ENCODE peak calls at places on chromosomes 6 and 20, in six cellular contexts. One of them, this sample, is unnamed.

GRCh38 chr6:8182857-8183256 is 80.5 kb upstream of the EEF1E1 start:
- DNase-seq in PC-3: no peak
- DNase-seq in thoracic aorta: no peak
- DNase-seq in left lung: peak
- DNase-seq in CD8-positive, alpha-beta memory T cell: no peak
- DNase-seq in dorsolateral prefrontal cortex: no peak
- DNase-seq in this sample: no peak

GRCh38 chr20:6122873-6123649 is at the start of gene FERMT1:
- DNase-seq in left lung: peak
- DNase-seq in PC-3: peak
- DNase-seq in CD8-positive, alpha-beta memory T cell: no peak
- DNase-seq in dorsolateral prefrontal cortex: peak
- DNase-seq in thoracic aorta: no peak
- DNase-seq in this sample: peak

GRCh38 chr20:43844778-43845614 is 69.7 kb upstream of the TOX2 start:
- DNase-seq in PC-3: peak
- DNase-seq in left lung: no peak
- DNase-seq in dorsolateral prefrontal cortex: no peak
- DNase-seq in CD8-positive, alpha-beta memory T cell: no peak
- DNase-seq in thoracic aorta: no peak
- DNase-seq in this sample: no peak

GRCh38 chr6:105608711-105609374 is 206.0 kb upstream of the PREP start:
- DNase-seq in dorsolateral prefrontal cortex: no peak
- DNase-seq in CD8-positive, alpha-beta memory T cell: no peak
- DNase-seq in left lung: peak
- DNase-seq in thoracic aorta: no peak
- DNase-seq in PC-3: peak
- DNase-seq in this sample: no peak

GRCh38 chr6:112562348-112563220 is 215.5 kb downstream of the RFPL4B start:
- DNase-seq in dorsolateral prefrontal cortex: no peak
- DNase-seq in CD8-positive, alpha-beta memory T cell: no peak
- DNase-seq in thoracic aorta: no peak
- DNase-seq in PC-3: no peak
- DNase-seq in left lung: no peak
- DNase-seq in this sample: peak

GRCh38 chr20:54608978-54609377 is 133.6 kb downstream of the DOK5 start:
- DNase-seq in CD8-positive, alpha-beta memory T cell: no peak
- DNase-seq in left lung: no peak
- DNase-seq in dorsolateral prefrontal cortex: no peak
- DNase-seq in PC-3: no peak
- DNase-seq in thoracic aorta: no peak
- DNase-seq in this sample: no peak

GRCh38 chr6:33882154-33882553 is 78.4 kb upstream of the MLN start:
- DNase-seq in thoracic aorta: no peak
- DNase-seq in dorsolateral prefrontal cortex: no peak
- DNase-seq in CD8-positive, alpha-beta memory T cell: no peak
- DNase-seq in left lung: peak
- DNase-seq in PC-3: no peak
- DNase-seq in this sample: no peak

GRCh38 chr20:32527447-32528055 is 57.6 kb downstream of the NOL4L start:
- DNase-seq in dorsolateral prefrontal cortex: no peak
- DNase-seq in CD8-positive, alpha-beta memory T cell: peak
- DNase-seq in PC-3: no peak
- DNase-seq in left lung: peak
- DNase-seq in thoracic aorta: no peak
- DNase-seq in this sample: no peak

GRCh38 chr6:151236668-151237401 is 2.9 kb upstream of the AKAP12 start:
- DNase-seq in PC-3: no peak
- DNase-seq in thoracic aorta: no peak
- DNase-seq in CD8-positive, alpha-beta memory T cell: no peak
- DNase-seq in left lung: no peak
- DNase-seq in dorsolateral prefrontal cortex: no peak
- DNase-seq in this sample: no peak

GRCh38 chr6:27892596-27893058 is 19.6 kb downstream of the OR2B2 start:
- DNase-seq in dorsolateral prefrontal cortex: no peak
- DNase-seq in left lung: no peak
- DNase-seq in PC-3: peak
- DNase-seq in CD8-positive, alpha-beta memory T cell: no peak
- DNase-seq in thoracic aorta: no peak
- DNase-seq in this sample: no peak

GRCh38 chr20:58550661-58551060 is 35.5 kb upstream of the APCDD1L start:
- DNase-seq in thoracic aorta: no peak
- DNase-seq in PC-3: no peak
- DNase-seq in dorsolateral prefrontal cortex: no peak
- DNase-seq in left lung: no peak
- DNase-seq in CD8-positive, alpha-beta memory T cell: no peak
- DNase-seq in this sample: no peak

GRCh38 chr6:130215526-130215925 is 7.2 kb downstream of the SAMD3 start:
- DNase-seq in left lung: no peak
- DNase-seq in dorsolateral prefrontal cortex: no peak
- DNase-seq in thoracic aorta: no peak
- DNase-seq in CD8-positive, alpha-beta memory T cell: peak
- DNase-seq in PC-3: no peak
- DNase-seq in this sample: no peak

GRCh38 chr20:49291200-49291599 is 13.3 kb upstream of the ZNFX1 start:
- DNase-seq in CD8-positive, alpha-beta memory T cell: no peak
- DNase-seq in left lung: no peak
- DNase-seq in thoracic aorta: no peak
- DNase-seq in dorsolateral prefrontal cortex: no peak
- DNase-seq in PC-3: no peak
- DNase-seq in this sample: no peak

GRCh38 chr20:8414611-8415274 is 282.7 kb downstream of the PLCB1 start:
- DNase-seq in thoracic aorta: no peak
- DNase-seq in dorsolateral prefrontal cortex: no peak
- DNase-seq in left lung: no peak
- DNase-seq in CD8-positive, alpha-beta memory T cell: no peak
- DNase-seq in PC-3: peak
- DNase-seq in this sample: no peak

GRCh38 chr6:143620461-143620860 is 57.3 kb upstream of the PHACTR2 start:
- DNase-seq in thoracic aorta: no peak
- DNase-seq in CD8-positive, alpha-beta memory T cell: no peak
- DNase-seq in left lung: no peak
- DNase-seq in PC-3: peak
- DNase-seq in dorsolateral prefrontal cortex: no peak
- DNase-seq in this sample: no peak

GRCh38 chr6:44179072-44179536 is 20.5 kb downstream of the CAPN11 start:
- DNase-seq in left lung: no peak
- DNase-seq in dorsolateral prefrontal cortex: no peak
- DNase-seq in thoracic aorta: no peak
- DNase-seq in PC-3: peak
- DNase-seq in CD8-positive, alpha-beta memory T cell: no peak
- DNase-seq in this sample: no peak

GRCh38 chr6:124223596-124223995 is 419.9 kb downstream of the NKAIN2 start:
- DNase-seq in thoracic aorta: no peak
- DNase-seq in CD8-positive, alpha-beta memory T cell: no peak
- DNase-seq in dorsolateral prefrontal cortex: no peak
- DNase-seq in left lung: no peak
- DNase-seq in PC-3: no peak
- DNase-seq in this sample: no peak

GRCh38 chr6:21299216-21299615 is 294.3 kb upstream of the SOX4 start:
- DNase-seq in left lung: no peak
- DNase-seq in thoracic aorta: no peak
- DNase-seq in PC-3: no peak
- DNase-seq in dorsolateral prefrontal cortex: no peak
- DNase-seq in CD8-positive, alpha-beta memory T cell: no peak
- DNase-seq in this sample: no peak

GRCh38 chr6:31004285-31004684 is 6.0 kb upstream of the MUC22 start:
- DNase-seq in dorsolateral prefrontal cortex: no peak
- DNase-seq in CD8-positive, alpha-beta memory T cell: no peak
- DNase-seq in thoracic aorta: no peak
- DNase-seq in PC-3: peak
- DNase-seq in left lung: no peak
- DNase-seq in this sample: no peak

GRCh38 chr20:46951840-46952497 is 57.3 kb downstream of the EYA2 start:
- DNase-seq in left lung: no peak
- DNase-seq in thoracic aorta: no peak
- DNase-seq in PC-3: peak
- DNase-seq in CD8-positive, alpha-beta memory T cell: no peak
- DNase-seq in dorsolateral prefrontal cortex: no peak
- DNase-seq in this sample: no peak

GRCh38 chr20:46955601-46956556 is 61.2 kb downstream of the EYA2 start:
- DNase-seq in dorsolateral prefrontal cortex: no peak
- DNase-seq in thoracic aorta: no peak
- DNase-seq in left lung: no peak
- DNase-seq in CD8-positive, alpha-beta memory T cell: no peak
- DNase-seq in PC-3: peak
- DNase-seq in this sample: no peak

GRCh38 chr20:46954490-46955038 is 59.9 kb downstream of the EYA2 start:
- DNase-seq in left lung: no peak
- DNase-seq in thoracic aorta: no peak
- DNase-seq in dorsolateral prefrontal cortex: no peak
- DNase-seq in CD8-positive, alpha-beta memory T cell: no peak
- DNase-seq in PC-3: peak
- DNase-seq in this sample: no peak

GRCh38 chr20:46951405-46951804 is 56.8 kb downstream of the EYA2 start:
- DNase-seq in dorsolateral prefrontal cortex: no peak
- DNase-seq in left lung: no peak
- DNase-seq in PC-3: peak
- DNase-seq in CD8-positive, alpha-beta memory T cell: no peak
- DNase-seq in thoracic aorta: no peak
- DNase-seq in this sample: no peak

DNA sequence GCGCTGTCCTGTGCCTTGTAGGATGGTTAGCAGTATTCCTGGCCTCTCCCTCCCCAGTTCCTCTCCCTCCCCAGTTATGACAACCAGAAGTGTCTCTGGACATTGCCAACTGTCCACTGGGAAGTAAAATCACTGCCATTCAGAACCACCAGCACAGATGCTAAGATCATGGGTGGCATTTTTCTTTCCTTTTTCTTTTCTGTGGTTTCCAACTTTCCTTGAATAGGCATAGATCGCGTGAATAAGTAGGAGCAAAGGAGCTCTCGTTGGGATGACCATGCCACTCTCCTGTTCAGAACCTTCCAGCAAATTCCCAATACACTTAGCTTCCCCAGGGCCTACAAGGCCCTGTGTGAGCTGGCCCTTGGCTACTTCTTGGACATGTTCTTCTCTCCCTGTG is 59.0 kb downstream of the EYA2 start:
- DNase-seq in dorsolateral prefrontal cortex: no peak
- DNase-seq in thoracic aorta: no peak
- DNase-seq in CD8-positive, alpha-beta memory T cell: no peak
- DNase-seq in left lung: no peak
- DNase-seq in PC-3: no peak
- DNase-seq in this sample: no peak
- H3K27ac ChIP-seq in dorsolateral prefrontal cortex: no peak
- H3K27ac ChIP-seq in thoracic aorta: no peak
- H3K27ac ChIP-seq in CD8-positive, alpha-beta memory T cell: no peak
- H3K27ac ChIP-seq in left lung: no peak
- H3K27ac ChIP-seq in PC-3: peak
- H3K27ac ChIP-seq in this sample: no peak

DNA sequence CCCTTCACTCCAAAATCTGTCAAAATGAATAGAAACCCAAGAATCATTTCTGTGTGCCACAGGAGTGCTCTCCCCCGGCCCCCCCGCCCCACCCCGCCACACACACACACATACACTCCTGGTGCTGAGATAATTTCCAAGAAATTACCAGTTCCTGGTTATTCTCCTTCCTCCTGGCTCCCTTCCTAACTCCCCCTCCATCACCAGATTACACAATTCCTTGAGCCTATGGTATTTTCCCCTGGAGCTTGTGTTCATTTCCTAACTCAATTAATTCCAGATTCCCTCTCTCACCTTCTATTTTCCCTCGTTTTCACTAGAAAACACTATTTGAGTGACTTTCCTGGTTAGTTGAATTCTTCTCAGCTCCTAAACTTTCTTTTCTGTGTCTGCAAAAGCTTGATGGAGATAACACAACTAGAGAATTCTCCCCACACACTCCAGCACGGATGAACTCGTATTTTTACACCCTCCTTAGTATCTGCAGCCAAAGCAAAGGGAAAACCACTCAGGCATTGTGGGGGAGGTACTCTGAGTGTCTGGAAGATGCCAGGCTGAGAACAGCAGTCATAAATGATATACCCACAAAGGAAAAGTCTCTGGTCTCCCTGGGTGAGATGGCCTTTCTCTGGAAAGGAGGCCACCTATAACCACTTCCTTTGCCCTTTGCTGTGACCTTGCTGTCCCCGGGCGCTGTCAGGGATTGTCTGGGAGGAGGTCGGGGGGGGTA is 1.9 kb upstream of the SLC24A3 start:
- DNase-seq in dorsolateral prefrontal cortex: no peak
- DNase-seq in thoracic aorta: no peak
- DNase-seq in CD8-positive, alpha-beta memory T cell: no peak
- DNase-seq in left lung: no peak
- DNase-seq in PC-3: no peak
- DNase-seq in this sample: no peak
- H3K27ac ChIP-seq in dorsolateral prefrontal cortex: no peak
- H3K27ac ChIP-seq in thoracic aorta: peak
- H3K27ac ChIP-seq in CD8-positive, alpha-beta memory T cell: no peak
- H3K27ac ChIP-seq in left lung: no peak
- H3K27ac ChIP-seq in PC-3: no peak
- H3K27ac ChIP-seq in this sample: no peak

GRCh38 chr6:116522896-116523295 is 11.5 kb downstream of the CALHM5 start:
- DNase-seq in left lung: no peak
- DNase-seq in PC-3: no peak
- DNase-seq in CD8-positive, alpha-beta memory T cell: no peak
- DNase-seq in thoracic aorta: no peak
- DNase-seq in dorsolateral prefrontal cortex: no peak
- DNase-seq in this sample: no peak

GRCh38 chr6:116528163-116528562 is 16.7 kb downstream of the CALHM5 start:
- DNase-seq in PC-3: no peak
- DNase-seq in CD8-positive, alpha-beta memory T cell: no peak
- DNase-seq in left lung: no peak
- DNase-seq in thoracic aorta: no peak
- DNase-seq in dorsolateral prefrontal cortex: no peak
- DNase-seq in this sample: no peak

GRCh38 chr6:116528800-116529199 is 16.7 kb downstream of the TRAPPC3L start:
- DNase-seq in dorsolateral prefrontal cortex: no peak
- DNase-seq in thoracic aorta: no peak
- DNase-seq in PC-3: peak
- DNase-seq in left lung: no peak
- DNase-seq in CD8-positive, alpha-beta memory T cell: no peak
- DNase-seq in this sample: no peak

GRCh38 chr6:116529466-116529969 is 16.0 kb downstream of the TRAPPC3L start:
- DNase-seq in CD8-positive, alpha-beta memory T cell: no peak
- DNase-seq in thoracic aorta: no peak
- DNase-seq in PC-3: no peak
- DNase-seq in dorsolateral prefrontal cortex: no peak
- DNase-seq in left lung: no peak
- DNase-seq in this sample: no peak

DNA sequence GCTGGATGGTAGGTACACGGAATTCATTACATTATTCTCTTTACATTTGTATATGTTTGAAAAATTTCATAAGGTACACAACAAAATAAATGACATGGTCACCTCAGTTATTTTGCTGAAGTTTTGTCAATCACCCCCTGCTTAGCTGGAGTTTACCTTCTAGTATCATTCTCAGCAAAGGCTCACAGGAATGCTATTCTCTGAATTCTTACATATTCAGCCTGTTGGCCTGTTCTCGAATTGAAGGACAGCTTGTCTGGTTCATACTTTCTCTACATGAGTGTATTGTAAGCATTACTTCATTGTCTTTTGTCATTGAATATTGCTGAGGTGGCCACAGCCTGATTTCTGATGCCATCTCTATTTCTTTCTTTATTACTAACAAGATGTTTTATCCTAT is 12.8 kb downstream of the CALHM5 start:
- DNase-seq in CD8-positive, alpha-beta memory T cell: no peak
- DNase-seq in thoracic aorta: no peak
- DNase-seq in dorsolateral prefrontal cortex: no peak
- DNase-seq in left lung: no peak
- DNase-seq in PC-3: no peak
- DNase-seq in this sample: no peak
- H3K27ac ChIP-seq in CD8-positive, alpha-beta memory T cell: no peak
- H3K27ac ChIP-seq in thoracic aorta: no peak
- H3K27ac ChIP-seq in dorsolateral prefrontal cortex: no peak
- H3K27ac ChIP-seq in left lung: no peak
- H3K27ac ChIP-seq in PC-3: no peak
- H3K27ac ChIP-seq in this sample: no peak

GRCh38 chr6:166970776-166971175 is 14.4 kb upstream of the RNASET2 start:
- DNase-seq in dorsolateral prefrontal cortex: no peak
- DNase-seq in CD8-positive, alpha-beta memory T cell: no peak
- DNase-seq in left lung: no peak
- DNase-seq in thoracic aorta: no peak
- DNase-seq in PC-3: no peak
- DNase-seq in this sample: no peak
- H3K27ac ChIP-seq in dorsolateral prefrontal cortex: no peak
- H3K27ac ChIP-seq in CD8-positive, alpha-beta memory T cell: no peak
- H3K27ac ChIP-seq in left lung: no peak
- H3K27ac ChIP-seq in thoracic aorta: no peak
- H3K27ac ChIP-seq in PC-3: no peak
- H3K27ac ChIP-seq in this sample: no peak

This sample was measured in caudate nucleus.